ENCODE peak calls at places on chromosomes 3 and 15, in nine cellular contexts. O is Peyer's patch, M is esophagus muscularis mucosa, S is body of pancreas, E is transverse colon, D is breast epithelium, A is thyroid gland, J is heart left ventricle, I is adrenal gland. G is an unnamed sample. For H3K36me3, the result is how much of the 10 kb centered on the place peaks cover.

GRCh38 chr3:18758047-18758704 is 333.0 kb upstream of the SATB1 start:
- DNase-seq in O (no peak), M (no peak), S (peak), E (peak), D (no peak), A (peak), J (no peak), I (no peak), G (no peak)

GRCh38 chr3:59872121-59872520 is 822.3 kb upstream of the CFAP20DC start:
- DNase-seq in O (no peak), M (no peak), S (no peak), E (no peak), D (no peak), A (no peak), J (no peak), I (no peak), G (no peak)

GRCh38 chr15:47266556-47266955 is 450.7 kb upstream of the SEMA6D start:
- DNase-seq in O (no peak), M (no peak), S (no peak), E (no peak), D (no peak), A (no peak), J (no peak), I (no peak), G (no peak)

GRCh38 chr3:155086041-155086440 is 5.9 kb downstream of the MME start:
- DNase-seq in O (no peak), M (no peak), S (no peak), E (no peak), D (no peak), A (no peak), J (no peak), I (no peak), G (no peak)

GRCh38 chr3:72031581-72031980 is 246.6 kb upstream of the PROK2 start:
- DNase-seq in O (no peak), M (no peak), S (no peak), E (no peak), D (no peak), A (no peak), J (peak), I (peak), G (no peak)

GRCh38 chr15:99371180-99372103 is 120.2 kb downstream of the LRRC28 start:
- DNase-seq in O (no peak), M (no peak), S (no peak), E (no peak), D (no peak), A (no peak), J (no peak), I (no peak), G (no peak)

GRCh38 chr15:25670025-25670554 is 193.0 kb downstream of the ATP10A start:
- DNase-seq in O (no peak), M (no peak), S (peak), E (peak), D (no peak), A (no peak), J (peak), I (peak), G (peak)

GRCh38 chr3:40572588-40572987 is 47.8 kb downstream of the ZNF621 start:
- DNase-seq in O (no peak), M (no peak), S (no peak), E (no peak), D (no peak), A (no peak), J (no peak), I (no peak), G (no peak)

GRCh38 chr15:41493205-41493901 is at the start of gene ITPKA:
- DNase-seq in O (peak), M (no peak), S (peak), E (peak), D (no peak), A (peak), J (peak), I (peak), G (peak)

GRCh38 chr3:108189477-108189876 is 32.7 kb downstream of the IFT57 start:
- DNase-seq in O (no peak), M (no peak), S (no peak), E (no peak), D (no peak), A (no peak), J (no peak), I (no peak), G (no peak)

GRCh38 chr3:108185536-108185935 is 36.7 kb downstream of the IFT57 start:
- DNase-seq in O (no peak), M (no peak), S (no peak), E (no peak), D (no peak), A (no peak), J (no peak), I (no peak), G (no peak)

GRCh38 chr3:108184824-108185223 is 37.4 kb downstream of the IFT57 start:
- DNase-seq in O (no peak), M (no peak), S (no peak), E (no peak), D (no peak), A (no peak), J (no peak), I (no peak), G (no peak)

DNA sequence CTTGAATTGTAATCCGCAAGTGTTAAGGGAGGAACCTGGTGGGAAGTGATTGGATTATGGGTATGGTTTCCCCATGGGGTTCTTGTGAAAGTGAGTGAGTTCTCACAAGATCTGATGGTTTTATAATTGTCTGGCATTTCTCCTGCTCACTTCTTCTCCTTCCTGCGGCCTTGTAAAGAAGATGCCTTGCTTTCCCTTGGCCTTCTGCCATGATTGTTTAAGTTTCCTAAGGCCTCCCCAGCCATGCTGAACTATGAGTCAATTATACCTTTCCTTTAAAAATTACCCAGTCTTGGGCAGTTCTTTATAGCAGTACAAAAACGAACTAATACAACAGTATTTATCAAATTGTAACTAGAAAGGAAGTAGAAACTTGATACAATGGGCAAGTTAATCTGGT is 31.9 kb downstream of the IFT57 start:
- DNase-seq in O (no peak), M (no peak), S (no peak), E (no peak), D (no peak), A (no peak), J (no peak), I (no peak), G (no peak)
- TF ChIP-seq POLR2A in O (no peak), M (no peak), S (no peak), E (no peak), D (no peak), A (no peak), J (no peak), I (no peak), G (no peak)

GRCh38 chr3:56919797-56920195 is 118.0 kb upstream of the ARHGEF3 start:
- DNase-seq in O (no peak), M (no peak), S (no peak), E (no peak), D (no peak), A (no peak), J (no peak), I (no peak), G (no peak)

GRCh38 chr3:56916697-56917336 is 115.1 kb upstream of the ARHGEF3 start:
- DNase-seq in O (no peak), M (no peak), S (no peak), E (no peak), D (no peak), A (no peak), J (no peak), I (no peak), G (no peak)

GRCh38 chr3:56919137-56919796 is 117.5 kb upstream of the ARHGEF3 start:
- DNase-seq in O (no peak), M (no peak), S (no peak), E (no peak), D (no peak), A (no peak), J (no peak), I (no peak), G (no peak)

GRCh38 chr3:56917337-56917697 is 115.6 kb upstream of the ARHGEF3 start:
- DNase-seq in O (no peak), M (no peak), S (no peak), E (no peak), D (no peak), A (no peak), J (no peak), I (no peak), G (no peak)

GRCh38 chr3:56917740-56918568 is 116.2 kb upstream of the ARHGEF3 start:
- DNase-seq in O (no peak), M (no peak), S (no peak), E (peak), D (no peak), A (no peak), J (no peak), I (no peak), G (no peak)
- H3K27ac ChIP-seq in O (peak), M (no peak), S (no peak), E (peak), D (no peak), A (no peak), J (peak), I (no peak), G (no peak)

GRCh38 chr3:10285307-10285706 is 7.4 kb downstream of the GHRL start:
- DNase-seq in O (no peak), M (no peak), S (no peak), E (no peak), D (no peak), A (no peak), J (no peak), I (no peak), G (no peak)

GRCh38 chr3:10283638-10284037 is 9.1 kb downstream of the GHRL start:
- DNase-seq in O (no peak), M (no peak), S (peak), E (no peak), D (peak), A (peak), J (peak), I (peak), G (no peak)

GRCh38 chr3:10286596-10287295 is 6.0 kb downstream of the GHRL start:
- DNase-seq in O (no peak), M (no peak), S (no peak), E (no peak), D (no peak), A (peak), J (peak), I (no peak), G (no peak)

GRCh38 chr3:10285742-10286524 is 6.8 kb downstream of the GHRL start:
- DNase-seq in O (no peak), M (no peak), S (no peak), E (no peak), D (no peak), A (no peak), J (no peak), I (peak), G (no peak)

DNA sequence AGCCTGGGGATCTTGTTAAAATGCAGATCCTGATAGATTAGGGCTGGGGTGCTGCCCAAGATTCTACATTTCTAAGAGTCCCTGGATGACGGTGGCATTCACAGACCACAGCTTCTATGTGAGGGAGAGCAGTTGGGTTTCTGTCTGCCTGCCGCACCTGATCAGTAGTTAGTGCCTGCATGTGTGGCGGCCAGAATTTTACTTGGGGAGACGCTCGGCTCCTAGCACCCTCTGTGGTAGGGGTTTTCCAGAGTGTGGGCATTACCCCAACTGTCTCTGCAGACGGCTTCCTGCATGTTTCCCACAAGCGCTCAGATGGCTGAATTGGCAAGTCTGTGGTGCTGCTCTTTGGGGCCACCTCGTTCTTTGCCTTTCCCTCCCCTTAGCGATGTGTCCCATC is 8.3 kb downstream of the GHRL start:
- DNase-seq in O (no peak), M (no peak), S (no peak), E (no peak), D (no peak), A (no peak), J (no peak), I (peak), G (no peak)
- H3K36me3 ChIP-seq in O (under half), M (half or more), S (under half), E (under half), D (under half), A (under half), J (half or more), I (under half), G (under half)

GRCh38 chr15:44722011-44722410 is 10.7 kb downstream of the B2M start:
- DNase-seq in O (no peak), M (no peak), S (no peak), E (no peak), D (no peak), A (no peak), J (no peak), I (no peak), G (no peak)

GRCh38 chr15:44719293-44719999 is 8.1 kb downstream of the B2M start:
- DNase-seq in O (no peak), M (no peak), S (no peak), E (no peak), D (no peak), A (no peak), J (no peak), I (no peak), G (no peak)

GRCh38 chr15:44718180-44718926 is 7.0 kb downstream of the B2M start:
- DNase-seq in O (no peak), M (no peak), S (no peak), E (no peak), D (no peak), A (no peak), J (no peak), I (no peak), G (no peak)

GRCh38 chr15:44718927-44719292 is 7.6 kb downstream of the B2M start:
- DNase-seq in O (no peak), M (no peak), S (no peak), E (no peak), D (no peak), A (no peak), J (no peak), I (no peak), G (no peak)

DNA sequence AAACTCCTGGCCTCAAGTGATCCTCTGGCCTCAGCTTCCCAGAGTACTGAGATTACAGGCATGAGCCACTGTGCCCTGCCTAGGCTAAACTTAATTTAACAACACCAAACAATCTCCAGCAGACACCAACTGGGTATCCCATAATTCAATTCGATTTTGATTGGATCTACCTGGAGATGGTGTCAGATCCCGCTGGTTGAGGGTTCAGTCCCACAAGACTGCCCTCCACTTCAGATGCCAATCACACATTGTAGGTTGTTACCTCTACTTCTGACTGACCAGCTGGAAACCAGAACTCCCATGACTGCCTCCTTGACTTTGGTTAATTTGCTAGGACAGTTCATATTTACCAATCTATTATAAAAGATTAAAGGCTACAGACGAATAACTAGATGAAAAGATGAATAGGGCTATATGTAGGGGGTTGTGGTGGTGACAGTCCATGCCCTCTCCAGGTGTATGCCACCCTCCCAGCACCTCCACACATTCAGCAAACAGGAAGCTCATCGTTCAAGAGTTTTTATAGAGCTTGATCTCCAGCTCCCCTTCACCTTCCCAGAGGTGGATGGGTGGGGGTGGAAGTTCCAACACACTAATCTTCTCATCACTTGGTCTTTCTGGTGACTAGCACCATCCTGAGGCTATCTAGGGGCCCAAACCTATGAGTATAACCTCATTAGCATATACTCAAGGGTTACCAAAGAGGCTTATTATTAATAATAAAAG is 9.3 kb downstream of the B2M start:
- DNase-seq in O (no peak), M (no peak), S (no peak), E (no peak), D (no peak), A (no peak), J (no peak), I (no peak), G (no peak)
- TF ChIP-seq POLR2A in O (no peak), M (no peak), S (no peak), E (no peak), D (no peak), A (no peak), J (no peak), I (no peak), G (no peak)

GRCh38 chr15:32746116-32746857 is 28.5 kb downstream of the GREM1 start:
- DNase-seq in O (no peak), M (no peak), S (no peak), E (no peak), D (no peak), A (no peak), J (no peak), I (no peak), G (no peak)
- H3K27ac ChIP-seq in O (no peak), M (no peak), S (no peak), E (no peak), D (no peak), A (no peak), J (no peak), I (no peak), G (no peak)

DNA sequence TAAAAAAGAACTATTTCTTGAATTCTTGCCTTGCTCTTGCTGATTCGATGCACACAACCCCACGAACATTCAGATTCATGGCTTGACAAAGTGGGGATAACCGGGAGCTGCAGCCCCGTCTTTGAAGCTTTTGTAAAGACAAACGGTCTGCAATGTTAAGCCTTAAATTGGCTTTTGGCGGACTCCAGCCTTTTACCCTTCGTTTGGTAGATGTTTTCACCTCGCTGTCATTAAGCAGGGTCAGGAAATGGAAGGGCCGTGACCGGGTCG is 376 bp upstream of the MAP2K5 start:
- DNase-seq in O (no peak), M (no peak), S (peak), E (no peak), D (no peak), A (no peak), J (no peak), I (no peak), G (no peak)
- H3K36me3 ChIP-seq in O (under half), M (under half), S (under half), E (under half), D (under half), A (under half), J (under half), I (under half), G (under half)

G was measured in ovary.